ENCODE peak calls at places on chromosomes 4 and X, in five cellular contexts. One of them, this sample, is unnamed.

GRCh38 chr4:160423879-160424451 is 1321.1 kb downstream of the RAPGEF2 start:
- DNase-seq in fibroblast of pulmonary artery: peak; percentile 21
- DNase-seq in AG04450: no peak
- DNase-seq in left ventricle myocardium inferior: no peak
- DNase-seq in foreskin fibroblast: no peak
- DNase-seq in this sample: no peak

GRCh38 chr4:83701041-83701440 is 165.1 kb downstream of the GPAT3 start:
- DNase-seq in fibroblast of pulmonary artery: no peak
- DNase-seq in AG04450: no peak
- DNase-seq in left ventricle myocardium inferior: no peak
- DNase-seq in foreskin fibroblast: no peak
- DNase-seq in this sample: no peak

GRCh38 chr4:27684501-27685077 is 823.9 kb downstream of the STIM2 start:
- DNase-seq in fibroblast of pulmonary artery: peak; percentile 54
- DNase-seq in AG04450: no peak
- DNase-seq in left ventricle myocardium inferior: peak; percentile 15
- DNase-seq in foreskin fibroblast: no peak
- DNase-seq in this sample: peak; percentile 18

GRCh38 chr4:109979932-109980717 is 67.4 kb downstream of the EGF start:
- DNase-seq in fibroblast of pulmonary artery: peak; percentile 25
- DNase-seq in AG04450: peak; percentile 16
- DNase-seq in left ventricle myocardium inferior: no peak
- DNase-seq in foreskin fibroblast: peak; percentile 45
- DNase-seq in this sample: peak; percentile 63

GRCh38 chr4:8599657-8600056 is 7.1 kb downstream of the CPZ start:
- DNase-seq in fibroblast of pulmonary artery: peak; percentile 32
- DNase-seq in AG04450: peak; percentile 30
- DNase-seq in left ventricle myocardium inferior: no peak
- DNase-seq in foreskin fibroblast: peak; percentile 30
- DNase-seq in this sample: no peak

GRCh38 chrX:84186603-84187358 is 1.2 kb downstream of the RPS6KA6 start:
- DNase-seq in fibroblast of pulmonary artery: no peak
- DNase-seq in AG04450: no peak
- DNase-seq in left ventricle myocardium inferior: no peak
- DNase-seq in foreskin fibroblast: no peak
- DNase-seq in this sample: no peak

GRCh38 chr4:121666091-121666679 is 30.6 kb downstream of the ANXA5 start:
- DNase-seq in fibroblast of pulmonary artery: no peak
- DNase-seq in AG04450: no peak
- DNase-seq in left ventricle myocardium inferior: peak; percentile 33
- DNase-seq in foreskin fibroblast: no peak
- DNase-seq in this sample: no peak

GRCh38 chr4:176189891-176190795 is 5.2 kb downstream of the SPATA4 start:
- DNase-seq in fibroblast of pulmonary artery: no peak
- DNase-seq in AG04450: no peak
- DNase-seq in left ventricle myocardium inferior: no peak
- DNase-seq in foreskin fibroblast: no peak
- DNase-seq in this sample: no peak

GRCh38 chr4:85952518-85952917 is 407.3 kb downstream of the MAPK10 start:
- DNase-seq in fibroblast of pulmonary artery: peak; percentile 87
- DNase-seq in AG04450: no peak
- DNase-seq in left ventricle myocardium inferior: no peak
- DNase-seq in foreskin fibroblast: peak; percentile 32
- DNase-seq in this sample: no peak

GRCh38 chr4:19532120-19532848 is 719.4 kb upstream of the SLIT2 start:
- DNase-seq in fibroblast of pulmonary artery: peak; percentile 14
- DNase-seq in AG04450: no peak
- DNase-seq in left ventricle myocardium inferior: no peak
- DNase-seq in foreskin fibroblast: peak; percentile 14
- DNase-seq in this sample: no peak

GRCh38 chr4:31461425-31461824 is 741.3 kb downstream of the PCDH7 start:
- DNase-seq in fibroblast of pulmonary artery: no peak
- DNase-seq in AG04450: no peak
- DNase-seq in left ventricle myocardium inferior: no peak
- DNase-seq in foreskin fibroblast: no peak
- DNase-seq in this sample: no peak

DNA sequence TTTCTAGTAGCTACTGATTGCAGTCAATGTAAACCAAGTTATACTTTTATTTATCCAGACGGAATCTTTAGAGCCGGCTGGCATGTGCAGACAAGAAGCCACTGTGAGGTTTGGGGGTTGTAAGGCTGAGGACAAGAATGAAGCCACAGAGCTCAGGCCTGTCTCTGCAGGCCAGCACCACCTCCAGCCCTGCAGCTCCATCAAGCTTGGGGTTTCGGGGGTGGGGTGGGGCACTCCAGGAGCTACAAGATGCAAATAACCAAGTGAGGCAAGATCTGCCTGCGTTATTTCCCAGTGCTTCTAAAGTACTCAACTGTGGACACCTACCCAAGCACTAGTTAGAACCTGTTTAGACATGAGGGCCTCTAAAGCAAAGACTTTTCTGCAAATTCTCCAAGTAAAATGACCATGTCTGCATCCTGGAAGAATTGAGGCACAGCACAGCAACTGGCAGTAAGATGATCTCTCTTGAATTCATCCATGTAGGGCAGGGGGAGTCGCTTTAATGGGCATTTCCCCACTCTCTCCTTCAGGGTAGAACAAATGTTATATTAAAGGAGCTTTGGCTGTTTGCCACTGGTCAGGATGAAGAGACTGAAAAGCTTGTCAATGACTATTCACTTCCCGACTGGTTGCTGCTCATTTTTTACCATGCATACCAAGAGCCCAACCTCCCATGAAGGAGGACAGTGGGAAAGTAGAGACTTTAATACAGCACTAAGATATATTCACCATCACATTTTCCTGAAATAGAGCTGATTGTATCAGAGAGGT is 222.5 kb downstream of the MGST2 start:
- DNase-seq in fibroblast of pulmonary artery: no peak
- DNase-seq in AG04450: no peak
- DNase-seq in left ventricle myocardium inferior: no peak
- DNase-seq in foreskin fibroblast: no peak
- DNase-seq in this sample: no peak
- H3K4me3 ChIP-seq in fibroblast of pulmonary artery: no peak overlapping the region
- H3K4me3 ChIP-seq in AG04450: no peak overlapping the region
- H3K4me3 ChIP-seq in left ventricle myocardium inferior: no peak overlapping the region
- H3K4me3 ChIP-seq in foreskin fibroblast: no peak overlapping the region
- H3K4me3 ChIP-seq in this sample: no peak overlapping the region

DNA sequence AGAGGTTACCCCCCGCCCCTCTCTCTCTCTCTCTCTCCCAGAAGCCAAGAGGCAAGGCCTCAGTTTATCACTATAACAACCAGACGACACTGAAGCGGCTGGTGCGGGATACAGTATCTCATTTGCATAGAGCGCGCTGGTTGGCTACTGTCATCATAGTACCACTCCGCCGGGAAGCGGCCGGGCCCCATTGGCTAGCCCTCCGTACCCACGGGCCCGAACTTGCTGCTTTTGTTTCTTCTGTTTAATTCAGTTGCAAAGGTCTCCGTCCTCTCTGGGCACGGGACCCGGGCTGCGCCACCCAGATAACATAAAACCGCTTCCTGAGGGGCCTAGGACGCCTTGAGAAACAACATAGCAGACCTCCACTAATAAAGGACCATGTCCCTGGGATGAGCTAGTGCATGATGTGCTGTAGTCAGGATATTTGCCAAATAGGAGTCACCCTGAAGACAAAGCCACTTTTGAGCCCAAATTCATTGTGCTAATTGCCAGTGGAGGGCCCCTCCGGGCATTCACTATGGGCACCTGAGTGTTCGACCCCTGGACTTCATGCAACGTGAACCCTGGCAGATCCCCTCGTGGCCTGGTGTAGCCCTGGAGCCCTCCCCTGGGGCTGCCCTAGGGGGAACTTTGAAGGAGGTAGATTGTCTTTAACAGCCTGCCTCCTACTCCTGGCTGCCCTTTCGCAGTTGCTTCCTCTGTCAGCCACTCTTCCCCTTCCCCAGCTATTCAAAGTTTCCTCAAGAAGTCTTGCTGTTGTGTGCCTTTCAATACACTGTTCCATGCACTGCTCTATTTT is at the start of gene PCYT1B:
- DNase-seq in fibroblast of pulmonary artery: peak; percentile 58
- DNase-seq in AG04450: peak; percentile 3
- DNase-seq in left ventricle myocardium inferior: peak; percentile 35
- DNase-seq in foreskin fibroblast: peak; percentile 30
- DNase-seq in this sample: peak; percentile 18
- H3K4me3 ChIP-seq in fibroblast of pulmonary artery: peak within 1 kb of the TSS; percentile 27
- H3K4me3 ChIP-seq in AG04450: peak within 1 kb of the TSS; percentile 22
- H3K4me3 ChIP-seq in left ventricle myocardium inferior: peak within 1 kb of the TSS; percentile 54
- H3K4me3 ChIP-seq in foreskin fibroblast: peak within 1 kb of the TSS; percentile 15
- H3K4me3 ChIP-seq in this sample: peak within 1 kb of the TSS; percentile 28

GRCh38 chrX:48474581-48474980 is 1.4 kb upstream of the FTSJ1 start:
- DNase-seq in fibroblast of pulmonary artery: no peak
- DNase-seq in AG04450: no peak
- DNase-seq in left ventricle myocardium inferior: no peak
- DNase-seq in foreskin fibroblast: no peak
- DNase-seq in this sample: no peak
- H3K4me3 ChIP-seq in fibroblast of pulmonary artery: no peak overlapping the region
- H3K4me3 ChIP-seq in AG04450: no peak overlapping the region
- H3K4me3 ChIP-seq in left ventricle myocardium inferior: no peak overlapping the region
- H3K4me3 ChIP-seq in foreskin fibroblast: no peak overlapping the region
- H3K4me3 ChIP-seq in this sample: no peak overlapping the region

GRCh38 chr4:41991916-41992767 is 1.8 kb downstream of the SLC30A9 start:
- DNase-seq in fibroblast of pulmonary artery: peak; percentile 6
- DNase-seq in AG04450: no peak
- DNase-seq in left ventricle myocardium inferior: no peak
- DNase-seq in foreskin fibroblast: peak; percentile 1
- DNase-seq in this sample: no peak
- H3K4me3 ChIP-seq in fibroblast of pulmonary artery: peak overlapping the region; percentile 8
- H3K4me3 ChIP-seq in AG04450: no peak overlapping the region
- H3K4me3 ChIP-seq in left ventricle myocardium inferior: peak overlapping the region; percentile 97
- H3K4me3 ChIP-seq in foreskin fibroblast: peak overlapping the region; percentile 99
- H3K4me3 ChIP-seq in this sample: no peak overlapping the region

GRCh38 chrX:137569470-137569891 is 3.6 kb downstream of the ZIC3 start:
- DNase-seq in fibroblast of pulmonary artery: no peak
- DNase-seq in AG04450: no peak
- DNase-seq in left ventricle myocardium inferior: no peak
- DNase-seq in foreskin fibroblast: no peak
- DNase-seq in this sample: no peak
- H3K4me3 ChIP-seq in fibroblast of pulmonary artery: no peak overlapping the region
- H3K4me3 ChIP-seq in AG04450: no peak overlapping the region
- H3K4me3 ChIP-seq in left ventricle myocardium inferior: no peak overlapping the region
- H3K4me3 ChIP-seq in foreskin fibroblast: no peak overlapping the region
- H3K4me3 ChIP-seq in this sample: no peak overlapping the region

GRCh38 chr4:5052424-5052702 is 1.1 kb downstream of the STK32B start:
- DNase-seq in fibroblast of pulmonary artery: no peak
- DNase-seq in AG04450: no peak
- DNase-seq in left ventricle myocardium inferior: no peak
- DNase-seq in foreskin fibroblast: no peak
- DNase-seq in this sample: no peak
- H3K4me3 ChIP-seq in fibroblast of pulmonary artery: no peak overlapping the region
- H3K4me3 ChIP-seq in AG04450: peak overlapping the region; percentile 66
- H3K4me3 ChIP-seq in left ventricle myocardium inferior: peak overlapping the region; percentile 70
- H3K4me3 ChIP-seq in foreskin fibroblast: peak overlapping the region; percentile 53
- H3K4me3 ChIP-seq in this sample: no peak overlapping the region

DNA sequence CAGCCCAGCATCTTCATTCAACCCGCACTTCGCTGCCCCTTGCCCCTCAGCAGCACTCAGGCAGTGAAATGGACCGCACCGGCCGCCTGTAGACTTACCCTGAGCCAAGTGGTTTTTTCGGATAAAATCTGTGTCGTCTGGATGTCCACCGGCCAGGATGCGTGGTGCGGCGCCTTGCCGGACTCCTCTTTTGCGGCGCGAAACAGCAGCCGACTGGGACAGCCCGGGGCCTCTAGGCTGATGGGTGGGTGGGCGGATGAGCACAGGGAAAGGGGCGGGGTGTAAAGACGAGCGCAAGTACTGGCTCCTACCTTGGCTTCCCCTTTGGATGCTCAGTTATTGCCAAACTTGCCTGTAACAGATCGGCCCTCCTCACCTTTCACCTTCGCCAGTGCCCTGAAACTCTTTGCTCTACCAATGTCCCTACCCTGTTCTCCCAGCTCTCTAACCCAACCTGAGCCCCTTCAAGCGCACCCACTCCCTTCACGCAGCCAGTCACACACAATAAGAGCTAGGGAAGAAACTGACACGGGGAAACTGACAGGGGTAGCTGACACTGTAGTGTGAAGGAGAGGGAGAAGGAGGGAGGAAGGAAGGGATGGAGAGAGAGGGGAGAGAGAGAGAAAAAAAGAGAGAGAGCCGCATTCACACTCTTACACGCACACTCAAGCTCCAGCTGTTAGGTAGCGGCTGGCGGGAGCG is 644 bp downstream of the TRPC5 start:
- DNase-seq in fibroblast of pulmonary artery: no peak
- DNase-seq in AG04450: no peak
- DNase-seq in left ventricle myocardium inferior: no peak
- DNase-seq in foreskin fibroblast: no peak
- DNase-seq in this sample: no peak
- H3K4me3 ChIP-seq in fibroblast of pulmonary artery: no peak overlapping the region
- H3K4me3 ChIP-seq in AG04450: no peak overlapping the region
- H3K4me3 ChIP-seq in left ventricle myocardium inferior: no peak overlapping the region
- H3K4me3 ChIP-seq in foreskin fibroblast: no peak overlapping the region
- H3K4me3 ChIP-seq in this sample: no peak overlapping the region

GRCh38 chr4:1471443-1472147 is 65.4 kb upstream of the NKX1-1 start:
- DNase-seq in fibroblast of pulmonary artery: no peak
- DNase-seq in AG04450: no peak
- DNase-seq in left ventricle myocardium inferior: no peak
- DNase-seq in foreskin fibroblast: no peak
- DNase-seq in this sample: no peak

GRCh38 chr4:1473718-1474117 is 67.5 kb upstream of the NKX1-1 start:
- DNase-seq in fibroblast of pulmonary artery: no peak
- DNase-seq in AG04450: no peak
- DNase-seq in left ventricle myocardium inferior: no peak
- DNase-seq in foreskin fibroblast: no peak
- DNase-seq in this sample: no peak

GRCh38 chr4:1470816-1471442 is 64.7 kb upstream of the NKX1-1 start:
- DNase-seq in fibroblast of pulmonary artery: no peak
- DNase-seq in AG04450: no peak
- DNase-seq in left ventricle myocardium inferior: no peak
- DNase-seq in foreskin fibroblast: no peak
- DNase-seq in this sample: no peak

GRCh38 chr4:1472911-1473518 is 66.8 kb upstream of the NKX1-1 start:
- DNase-seq in fibroblast of pulmonary artery: no peak
- DNase-seq in AG04450: no peak
- DNase-seq in left ventricle myocardium inferior: no peak
- DNase-seq in foreskin fibroblast: no peak
- DNase-seq in this sample: no peak

GRCh38 chr4:1472148-1472797 is 66.0 kb upstream of the NKX1-1 start:
- DNase-seq in fibroblast of pulmonary artery: no peak
- DNase-seq in AG04450: no peak
- DNase-seq in left ventricle myocardium inferior: no peak
- DNase-seq in foreskin fibroblast: no peak
- DNase-seq in this sample: no peak
- H3K4me3 ChIP-seq in fibroblast of pulmonary artery: no peak overlapping the region
- H3K4me3 ChIP-seq in AG04450: no peak overlapping the region
- H3K4me3 ChIP-seq in left ventricle myocardium inferior: peak overlapping the region; percentile 4
- H3K4me3 ChIP-seq in foreskin fibroblast: no peak overlapping the region
- H3K4me3 ChIP-seq in this sample: no peak overlapping the region

GRCh38 chr4:114474401-114474800 is 124.2 kb upstream of the UGT8 start:
- DNase-seq in fibroblast of pulmonary artery: no peak
- DNase-seq in AG04450: no peak
- DNase-seq in left ventricle myocardium inferior: no peak
- DNase-seq in foreskin fibroblast: no peak
- DNase-seq in this sample: no peak
- H3K4me3 ChIP-seq in fibroblast of pulmonary artery: no peak overlapping the region
- H3K4me3 ChIP-seq in AG04450: no peak overlapping the region
- H3K4me3 ChIP-seq in left ventricle myocardium inferior: no peak overlapping the region
- H3K4me3 ChIP-seq in foreskin fibroblast: no peak overlapping the region
- H3K4me3 ChIP-seq in this sample: no peak overlapping the region

This sample was measured in skeletal muscle cell.